ENCODE peak calls at places on chromosomes 7 and 10, in ten cellular contexts. K is CD4-positive, alpha-beta T cell; I is PC-3; Q is foreskin fibroblast; G is Calu3; H is gastrocnemius medialis; B is GM10248; T is tibial artery; S is GM06990; A is GM13977. N is an unnamed sample.

GRCh38 chr7:142557971-142558582 is 191.2 kb upstream of the PRSS1 start:
- DNase-seq in B (peak), T (no peak), K (peak), G (peak), I (peak), H (peak), S (no peak), A (peak), Q (peak), N (peak)

GRCh38 chr10:50600831-50601466 is 22.8 kb downstream of the SGMS1 start:
- DNase-seq in I (peak), H (no peak), Q (peak), T (no peak), K (no peak), B (no peak), A (no peak), G (no peak), S (no peak), N (no peak)

GRCh38 chr7:131072505-131073091 is 255.1 kb upstream of the MKLN1 start:
- DNase-seq in K (no peak), B (no peak), Q (peak), A (no peak), G (no peak), H (no peak), I (peak), S (no peak), T (no peak), N (no peak)

GRCh38 chr10:46534828-46535524 is 21.5 kb downstream of the GPRIN2 start:
- DNase-seq in Q (no peak), H (no peak), I (no peak), B (no peak), T (peak), A (no peak), S (no peak), G (no peak), K (no peak), N (no peak)

GRCh38 chr7:152142976-152143665 is 117.6 kb downstream of the GALNT11 start:
- DNase-seq in K (no peak), I (no peak), Q (no peak), H (no peak), A (no peak), G (no peak), S (no peak), T (no peak), B (no peak), N (no peak)

GRCh38 chr7:22173884-22174573 is 182.9 kb downstream of the RAPGEF5 start:
- DNase-seq in S (peak), H (no peak), K (no peak), Q (no peak), G (peak), T (no peak), A (peak), I (peak), B (peak), N (no peak)

GRCh38 chr7:1459930-1460756 is 873 bp upstream of the MICALL2 start:
- DNase-seq in G (peak), Q (peak), H (peak), S (no peak), A (peak), K (no peak), T (peak), B (peak), I (no peak), N (no peak)

GRCh38 chr7:87875151-87876039 is 765 bp downstream of the SLC25A40 start:
- DNase-seq in Q (peak), B (no peak), G (no peak), H (no peak), I (peak), A (peak), T (no peak), S (no peak), K (no peak), N (peak)

GRCh38 chr10:111109506-111110242 is 32.8 kb downstream of the ADRA2A start:
- DNase-seq in S (no peak), B (no peak), I (no peak), K (no peak), A (no peak), Q (no peak), H (no peak), G (no peak), T (no peak), N (no peak)

GRCh38 chr10:6347391-6347951 is 144.7 kb downstream of the PFKFB3 start:
- DNase-seq in T (no peak), A (peak), K (peak), I (no peak), S (no peak), G (no peak), Q (peak), B (no peak), H (no peak), N (no peak)

GRCh38 chr7:76008156-76008687 is 13.8 kb upstream of the TMEM120A start:
- DNase-seq in K (no peak), B (no peak), S (peak), I (no peak), Q (no peak), H (no peak), A (no peak), G (no peak), T (no peak), N (no peak)

GRCh38 chr10:77829356-77829755 is 97.2 kb downstream of the DLG5 start:
- DNase-seq in A (no peak), T (no peak), H (no peak), I (no peak), G (no peak), S (no peak), K (no peak), B (no peak), Q (no peak), N (no peak)

GRCh38 chr7:64868469-64868868 is 34.6 kb upstream of the ZNF273 start:
- DNase-seq in A (no peak), K (no peak), Q (no peak), I (no peak), T (no peak), G (no peak), S (no peak), B (no peak), H (no peak), N (no peak)

GRCh38 chr10:89653410-89653828 is 8.4 kb upstream of the PANK1 start:
- DNase-seq in G (peak), H (no peak), S (peak), B (peak), Q (no peak), T (no peak), A (peak), K (no peak), I (peak), N (no peak)

GRCh38 chr10:792083-792791 is 102.8 kb upstream of the DIP2C start:
- DNase-seq in I (no peak), Q (no peak), S (no peak), G (no peak), K (no peak), B (no peak), H (peak), A (no peak), T (peak), N (no peak)

GRCh38 chr7:13050703-13051102 is 363.3 kb downstream of the ARL4A start:
- DNase-seq in T (no peak), Q (peak), I (peak), A (no peak), H (no peak), S (no peak), K (no peak), B (no peak), G (no peak), N (no peak)

GRCh38 chr7:144656960-144657359 is 178.9 kb downstream of the TPK1 start:
- DNase-seq in B (no peak), G (no peak), I (no peak), K (no peak), H (no peak), T (no peak), S (no peak), Q (no peak), A (no peak), N (no peak)

GRCh38 chr10:113108180-113108835 is 158.3 kb downstream of the TCF7L2 start:
- DNase-seq in B (peak), H (no peak), I (peak), T (no peak), S (no peak), G (peak), K (no peak), Q (peak), A (peak), N (peak)

GRCh38 chr10:110423650-110424049 is 74.1 kb upstream of the DUSP5 start:
- DNase-seq in Q (no peak), H (no peak), S (no peak), T (no peak), K (no peak), B (no peak), A (no peak), G (no peak), I (no peak), N (no peak)

GRCh38 chr7:44617225-44617885 is 10.9 kb downstream of the OGDH start:
- DNase-seq in K (no peak), T (no peak), B (peak), I (peak), A (peak), S (no peak), Q (peak), G (no peak), H (no peak), N (no peak)

GRCh38 chr7:43834463-43835251 is 34.7 kb downstream of the MRPS24 start:
- DNase-seq in S (peak), Q (peak), K (no peak), T (no peak), B (no peak), A (no peak), G (no peak), I (peak), H (no peak), N (no peak)

GRCh38 chr10:114824396-114824795 is 2.8 kb downstream of the FHIP2A start:
- DNase-seq in K (no peak), S (no peak), H (no peak), Q (peak), A (no peak), G (no peak), I (no peak), B (no peak), T (no peak), N (no peak)

GRCh38 chr10:132368881-132369635 is 27.9 kb upstream of the PWWP2B start:
- DNase-seq in I (no peak), G (no peak), H (no peak), B (no peak), Q (peak), K (no peak), A (no peak), T (peak), S (no peak), N (no peak)

GRCh38 chr7:13879994-13880686 is 109.3 kb downstream of the ETV1 start:
- DNase-seq in T (no peak), Q (peak), G (no peak), K (no peak), I (peak), A (no peak), S (no peak), B (no peak), H (no peak), N (no peak)

DNA sequence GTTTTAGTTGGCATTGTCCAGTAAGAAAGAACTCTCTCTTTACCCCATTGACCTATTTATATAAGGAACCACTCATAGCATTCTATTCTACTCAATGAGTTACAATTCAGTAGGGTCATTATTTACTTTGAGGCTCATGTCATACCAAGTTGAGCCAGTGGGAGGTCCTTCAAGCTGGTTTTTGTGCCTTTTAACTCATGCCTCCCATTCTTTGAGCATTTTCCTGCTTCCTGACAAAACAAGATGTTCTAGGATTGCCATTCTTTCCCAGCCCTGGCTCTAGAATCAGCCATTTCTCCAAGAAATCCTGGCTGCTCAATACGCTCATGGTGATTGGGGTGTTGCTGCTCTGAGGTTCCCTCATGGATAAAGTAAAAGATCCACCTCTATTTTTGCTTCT is 250.1 kb downstream of the ABCA13 start:
- DNase-seq in T (no peak), G (no peak), Q (no peak), A (no peak), I (peak), H (no peak), K (no peak), B (no peak), S (no peak), N (no peak)
- TF ChIP-seq CTCF in T (no peak), G (no peak), Q (no peak), A (no peak), I (no peak), H (no peak), K (no peak), B (no peak), S (no peak), N (no peak)

DNA sequence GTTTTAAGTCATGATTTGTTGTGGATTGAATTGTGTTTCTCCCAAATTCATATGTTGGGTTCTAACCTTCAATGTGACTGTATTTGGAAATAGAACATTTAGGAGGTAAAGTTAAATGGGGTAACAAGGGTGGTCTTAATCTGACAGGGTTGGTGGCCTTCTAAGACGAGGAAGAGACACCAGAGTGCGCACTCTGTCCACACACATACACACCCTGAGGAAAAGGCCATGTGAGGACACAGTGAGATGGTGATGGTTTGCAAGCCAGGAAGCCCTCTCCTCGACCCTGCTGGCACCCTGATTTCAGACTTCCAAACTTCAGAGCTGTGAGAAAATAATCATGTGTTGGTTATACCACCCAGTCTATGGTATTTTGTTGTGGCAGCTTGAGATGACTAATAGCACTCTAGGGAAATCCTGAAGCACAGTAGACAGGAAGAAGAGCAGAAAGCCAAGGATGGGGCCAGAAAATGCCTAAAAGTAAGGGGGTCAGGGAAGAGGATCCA is 28.0 kb upstream of the SEM1 start:
- DNase-seq in H (no peak), B (no peak), G (no peak), A (no peak), K (no peak), T (no peak), I (no peak), S (no peak), Q (no peak), N (no peak)
- TF ChIP-seq CTCF in H (no peak), B (no peak), G (no peak), A (no peak), K (no peak), T (no peak), I (no peak), S (no peak), Q (no peak), N (no peak)

GRCh38 chr7:134850048-134850447 is 70.6 kb downstream of the CALD1 start:
- DNase-seq in G (no peak), B (no peak), K (no peak), T (no peak), S (no peak), Q (peak), A (no peak), I (no peak), H (no peak), N (no peak)
- TF ChIP-seq CTCF in G (no peak), B (no peak), K (no peak), T (no peak), S (no peak), Q (no peak), A (no peak), I (no peak), H (no peak), N (no peak)

DNA sequence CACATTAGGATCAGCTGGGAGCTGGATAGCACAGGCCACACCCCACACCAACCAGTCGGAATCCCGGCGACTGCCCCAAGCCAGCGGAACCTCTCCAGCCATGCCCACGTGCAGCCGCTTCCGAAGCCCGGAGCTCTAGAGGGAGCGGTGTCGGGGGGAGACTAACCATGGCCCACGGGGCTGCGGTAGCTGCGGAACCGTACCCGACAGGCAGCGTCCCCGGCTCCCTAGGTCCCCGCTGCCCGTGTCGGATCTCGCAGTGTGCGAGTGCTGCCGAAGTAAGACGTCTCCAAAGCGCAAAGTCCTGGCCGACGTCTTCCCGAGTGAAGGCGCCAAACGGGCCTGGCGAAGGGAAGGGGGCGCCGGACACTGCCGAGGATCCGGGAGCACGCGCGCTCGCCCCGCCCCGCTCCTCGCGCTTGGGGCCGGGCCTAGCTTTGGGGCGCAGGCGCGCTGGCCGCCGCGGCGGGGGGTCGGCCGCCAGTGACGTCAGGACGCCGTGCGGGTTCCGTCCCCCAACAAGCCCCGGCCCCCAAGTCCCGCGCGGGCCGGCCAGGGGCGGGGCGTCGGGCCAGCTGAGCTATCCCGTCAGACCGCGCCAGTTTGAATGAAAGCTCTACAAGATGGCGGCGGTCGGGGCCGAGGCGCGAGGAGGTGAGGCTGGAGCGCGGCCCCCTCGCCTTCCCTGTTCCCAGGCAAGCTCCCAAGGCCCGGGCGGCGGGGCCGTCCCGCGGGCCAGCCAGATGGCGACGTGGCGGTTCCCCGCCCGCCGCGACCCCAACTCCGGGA is at the start of gene SUV39H2:
- DNase-seq in T (peak), I (peak), Q (peak), S (peak), H (peak), K (peak), A (peak), B (peak), G (peak), N (peak)
- TF ChIP-seq CTCF in T (no peak), I (no peak), Q (no peak), S (no peak), H (no peak), K (no peak), A (no peak), B (peak), G (no peak), N (no peak)

GRCh38 chr7:135662373-135663114 is at the start of gene STMP1:
- DNase-seq in H (peak), A (peak), G (peak), T (peak), S (peak), B (peak), I (peak), K (peak), Q (peak), N (peak)
- TF ChIP-seq CTCF in H (peak), A (peak), G (peak), T (no peak), S (peak), B (peak), I (peak), K (no peak), Q (peak), N (peak)

GRCh38 chr10:4984971-4985594 is 18.6 kb downstream of the AKR1C2 start:
- DNase-seq in H (no peak), S (no peak), Q (peak), T (no peak), K (no peak), G (no peak), I (no peak), A (no peak), B (no peak), N (no peak)
- TF ChIP-seq CTCF in H (no peak), S (no peak), Q (no peak), T (peak), K (no peak), G (no peak), I (no peak), A (no peak), B (no peak), N (no peak)

GRCh38 chr7:140889645-140890044 is 35.1 kb downstream of the BRAF start:
- DNase-seq in Q (no peak), A (no peak), T (no peak), K (no peak), G (no peak), S (no peak), B (no peak), I (no peak), H (no peak), N (no peak)
- TF ChIP-seq CTCF in Q (no peak), A (no peak), T (no peak), K (no peak), G (no peak), S (no peak), B (no peak), I (no peak), H (no peak), N (no peak)

GRCh38 chr10:72331575-72332422 is 22.9 kb downstream of the DNAJB12 start:
- DNase-seq in B (peak), T (peak), Q (peak), I (peak), G (peak), S (peak), H (peak), K (peak), A (peak), N (peak)
- TF ChIP-seq CTCF in B (no peak), T (peak), Q (no peak), I (no peak), G (peak), S (no peak), H (peak), K (peak), A (no peak), N (peak)

N was measured in neural crest cell.